ENCODE peak calls at places on chromosomes 7 and 10, in nine cellular contexts. C is GM23338, K is GM23248, Z is PC-3, B is HCT116, P is SK-N-SH, U is hepatocyte, L is MM.1S, T is Karpas-422. O is an unnamed sample.

GRCh38 chr7:76011437-76011836 is 17.0 kb upstream of the TMEM120A start:
- DNase-seq in C (no peak), K (peak; percentile 76), Z (no peak), B (no peak), P (no peak), U (peak; percentile 46), L (no peak), T (no peak), O (no peak)

GRCh38 chr7:136555933-136556332 is 312.5 kb upstream of the CHRM2 start:
- DNase-seq in C (no peak), K (no peak), Z (no peak), B (no peak), P (peak; percentile 74), U (no peak), L (no peak), T (no peak), O (no peak)

GRCh38 chr10:36421999-36422398 is 703.4 kb upstream of the ANKRD30A start:
- DNase-seq in C (peak; percentile 19), K (no peak), Z (no peak), B (no peak), P (no peak), U (no peak), L (no peak), T (no peak), O (no peak)

GRCh38 chr7:42456756-42457276 is 219.8 kb upstream of the GLI3 start:
- DNase-seq in C (no peak), K (peak; percentile 16), Z (peak; percentile 43), B (no peak), P (no peak), U (no peak), L (no peak), T (no peak), O (no peak)

GRCh38 chr10:21527634-21528451 is 2.4 kb upstream of the SKIDA1 start:
- DNase-seq in C (no peak), K (peak; percentile 64), Z (peak; percentile 31), B (no peak), P (no peak), U (no peak), L (no peak), T (no peak), O (no peak)

GRCh38 chr7:7051221-7051877 is 131.0 kb upstream of the C1GALT1 start:
- DNase-seq in C (no peak), K (peak; percentile 35), Z (no peak), B (no peak), P (no peak), U (peak; percentile 22), L (no peak), T (peak; percentile 60), O (no peak)

GRCh38 chr7:129263168-129263567 is 38.3 kb downstream of the AHCYL2 start:
- DNase-seq in C (no peak), K (no peak), Z (no peak), B (no peak), P (no peak), U (no peak), L (no peak), T (peak; percentile 43), O (no peak)

GRCh38 chr7:132286836-132287235 is 289.4 kb downstream of the PLXNA4 start:
- DNase-seq in C (no peak), K (no peak), Z (no peak), B (no peak), P (no peak), U (no peak), L (no peak), T (no peak), O (no peak)

GRCh38 chr7:74587435-74588126 is 69.9 kb upstream of the GTF2I start:
- DNase-seq in C (peak; percentile 67), K (peak; percentile 94), Z (peak; percentile 83), B (no peak), P (peak; percentile 87), U (peak; percentile 90), L (no peak), T (peak; percentile 81), O (peak; percentile 79)

GRCh38 chr7:48337012-48337621 is 165.9 kb downstream of the ABCA13 start:
- DNase-seq in C (peak; percentile 78), K (peak; percentile 37), Z (peak; percentile 68), B (no peak), P (peak; percentile 14), U (peak; percentile 50), L (no peak), T (peak; percentile 69), O (peak; percentile 18)

GRCh38 chr7:149422914-149423285 is 38.0 kb downstream of the ZNF777 start:
- DNase-seq in C (peak; percentile 49), K (no peak), Z (no peak), B (no peak), P (no peak), U (no peak), L (no peak), T (no peak), O (no peak)

GRCh38 chr10:33238643-33239042 is 95.8 kb downstream of the NRP1 start:
- DNase-seq in C (no peak), K (peak; percentile 91), Z (peak; percentile 100), B (no peak), P (no peak), U (no peak), L (no peak), T (no peak), O (no peak)

DNA sequence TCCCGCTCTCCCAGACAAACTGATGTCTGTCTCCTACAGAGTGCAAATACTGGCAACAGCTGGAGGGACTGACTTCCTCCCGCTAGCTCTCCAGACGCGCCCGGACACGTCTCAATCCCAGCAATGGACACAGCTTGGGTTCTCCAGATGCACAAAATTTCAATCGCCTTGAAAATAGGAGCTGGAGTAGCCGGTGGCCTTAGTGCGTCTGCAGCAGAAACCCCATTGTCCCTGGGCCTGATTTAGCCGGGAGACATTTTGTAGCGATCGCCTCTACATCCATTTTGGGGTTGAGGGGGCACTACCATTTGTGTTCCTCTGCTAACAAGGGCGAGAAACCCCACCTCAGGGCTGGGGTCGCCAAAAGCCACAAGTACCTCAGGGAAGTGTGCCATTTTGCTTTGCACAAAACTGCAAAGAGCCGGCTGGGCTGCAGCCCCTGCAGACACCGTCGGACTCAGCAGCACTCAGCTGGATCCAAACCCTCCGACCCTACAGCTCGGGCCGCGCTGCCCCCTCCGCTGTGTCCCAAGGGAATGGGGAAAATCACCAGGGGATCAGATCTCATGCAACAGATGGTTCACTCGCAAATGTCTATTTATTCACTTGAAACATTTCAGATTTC is 5.9 kb downstream of the CPA2 start:
- DNase-seq in C (peak; percentile 46), K (no peak), Z (no peak), B (no peak), P (no peak), U (no peak), L (no peak), T (peak; percentile 27), O (no peak)
- H3K27me3 ChIP-seq in C (no peaks in the 10 kb centered on the region), K (peaks cover 6% of the 10 kb centered on the region), Z (no peaks in the 10 kb centered on the region), B (no peaks in the 10 kb centered on the region), P (no peaks in the 10 kb centered on the region), U (no peaks in the 10 kb centered on the region), L (no peaks in the 10 kb centered on the region), T (no peaks in the 10 kb centered on the region), O (no peaks in the 10 kb centered on the region)

GRCh38 chr10:60257767-60258428 is 131.8 kb downstream of the ANK3 start:
- DNase-seq in C (peak; percentile 22), K (no peak), Z (no peak), B (no peak), P (no peak), U (peak; percentile 32), L (peak; percentile 45), T (no peak), O (no peak)

GRCh38 chr10:60258429-60258797 is 131.3 kb downstream of the ANK3 start:
- DNase-seq in C (peak; percentile 59), K (no peak), Z (no peak), B (no peak), P (no peak), U (no peak), L (no peak), T (no peak), O (no peak)

GRCh38 chr10:60254776-60255175 is 134.9 kb downstream of the ANK3 start:
- DNase-seq in C (no peak), K (no peak), Z (no peak), B (no peak), P (no peak), U (no peak), L (no peak), T (no peak), O (no peak)

GRCh38 chr10:60262647-60263126 is 127.0 kb downstream of the ANK3 start:
- DNase-seq in C (no peak), K (no peak), Z (no peak), B (no peak), P (no peak), U (no peak), L (no peak), T (no peak), O (no peak)

DNA sequence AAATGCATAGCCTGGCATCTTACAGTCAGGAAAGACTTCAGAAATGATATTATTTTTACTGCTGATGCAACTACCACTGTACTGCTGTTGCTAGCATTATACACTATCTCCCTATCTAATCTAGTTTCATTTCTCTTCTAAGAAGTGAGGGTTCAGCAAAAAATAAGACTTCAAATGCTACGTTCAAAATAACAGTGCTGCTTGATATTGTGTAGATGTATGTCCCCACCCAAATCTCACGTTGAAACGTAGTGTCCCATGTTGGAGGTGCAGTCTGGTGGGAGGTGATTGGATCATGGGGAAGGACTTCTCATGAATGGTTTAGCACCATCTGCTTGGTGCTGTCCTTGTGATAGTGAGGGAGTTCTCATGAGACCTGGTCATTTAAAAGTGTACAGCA is 129.4 kb downstream of the ANK3 start:
- DNase-seq in C (no peak), K (no peak), Z (no peak), B (no peak), P (no peak), U (no peak), L (peak; percentile 49), T (no peak), O (no peak)
- H3K4me2 ChIP-seq in C (no peak overlapping the region), K (no peak overlapping the region), Z (no peak overlapping the region), B (no peak overlapping the region), P (no peak overlapping the region), U (no peak overlapping the region), L (peak overlapping the region; percentile 34), T (no peak overlapping the region), O (no peak overlapping the region)

DNA sequence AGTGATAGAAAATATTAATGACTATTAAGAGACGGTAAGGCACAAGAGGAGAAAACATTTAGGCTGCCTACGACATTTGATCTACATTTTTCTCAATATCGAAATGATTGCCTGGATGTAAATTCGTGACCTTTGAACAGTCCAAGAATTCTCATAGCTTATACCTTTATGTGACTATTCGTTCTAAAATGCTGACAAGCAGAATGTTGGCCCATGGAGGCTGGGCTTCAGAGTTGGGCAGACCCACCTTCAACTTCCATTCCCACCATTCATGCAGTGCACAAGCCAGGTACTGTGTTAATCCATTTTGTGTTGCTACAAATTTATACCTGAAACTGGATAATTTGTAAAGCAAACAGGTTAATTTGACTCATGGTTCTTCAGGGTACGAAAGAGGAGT is 441.4 kb upstream of the COBL start:
- DNase-seq in C (no peak), K (no peak), Z (no peak), B (no peak), P (no peak), U (no peak), L (no peak), T (no peak), O (no peak)
- H3K9me2 ChIP-seq in C (no peaks in the 10 kb centered on the region), K (no peaks in the 10 kb centered on the region), Z (no peaks in the 10 kb centered on the region), B (no peaks in the 10 kb centered on the region), P (no peaks in the 10 kb centered on the region), U (no peaks in the 10 kb centered on the region), L (no peaks in the 10 kb centered on the region), T (no peaks in the 10 kb centered on the region), O (no peaks in the 10 kb centered on the region)

DNA sequence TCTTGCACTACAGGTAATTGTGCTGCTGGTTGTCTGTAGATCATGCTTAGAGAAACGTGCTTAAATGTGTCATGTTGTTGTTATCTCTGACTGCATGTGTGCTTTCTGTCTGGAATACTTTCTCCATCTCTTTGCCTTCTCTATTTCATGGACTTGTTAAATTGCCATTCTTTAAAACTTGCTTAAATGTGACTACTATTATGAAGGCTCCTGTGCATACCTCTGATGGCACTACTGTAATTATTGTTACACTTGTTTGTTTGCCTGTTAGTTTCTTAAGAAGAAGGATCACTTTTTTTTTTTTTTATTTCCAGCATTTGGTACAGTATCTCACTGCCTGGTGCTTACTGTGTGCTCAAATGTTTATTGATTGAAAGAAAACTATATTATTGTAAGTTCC is 41.6 kb downstream of the KMT2E start:
- DNase-seq in C (no peak), K (no peak), Z (no peak), B (no peak), P (no peak), U (no peak), L (no peak), T (no peak), O (no peak)
- H3K27me3 ChIP-seq in C (no peaks in the 10 kb centered on the region), K (no peaks in the 10 kb centered on the region), Z (no peaks in the 10 kb centered on the region), B (no peaks in the 10 kb centered on the region), P (no peaks in the 10 kb centered on the region), U (no peaks in the 10 kb centered on the region), L (no peaks in the 10 kb centered on the region), T (no peaks in the 10 kb centered on the region), O (no peaks in the 10 kb centered on the region)